ENCODE peak calls at places on chromosomes 13 and 19, in eight cellular contexts. X is SK-N-SH, Z is K562, K is stomach, O is breast epithelium, J is GM12892, Q is HCT116, M is GM23338. T is an unnamed sample.

GRCh38 chr19:343941-344624 is 513 bp downstream of the MIER2 start:
- DNase-seq in O (no peak), M (peak; percentile 47), Z (peak; percentile 93), X (peak; percentile 98), K (no peak), J (no peak), Q (no peak), T (peak; percentile 87)

GRCh38 chr13:75170321-75170720 is 311.6 kb downstream of the TBC1D4 start:
- DNase-seq in J (no peak), Q (no peak), M (no peak), K (no peak), Z (no peak), O (no peak), X (no peak), T (no peak)

GRCh38 chr13:97116754-97117153 is 105.4 kb upstream of the MBNL2 start:
- DNase-seq in O (no peak), Q (no peak), J (no peak), Z (no peak), X (no peak), M (peak; percentile 27), K (no peak), T (no peak)

GRCh38 chr19:4326215-4326836 is 12.3 kb downstream of the STAP2 start:
- DNase-seq in K (no peak), J (no peak), Z (no peak), M (no peak), O (no peak), X (peak; percentile 10), Q (no peak), T (no peak)

GRCh38 chr19:3683866-3684816 is 16.1 kb downstream of the PIP5K1C start:
- DNase-seq in K (no peak), X (no peak), Q (no peak), J (peak; percentile 70), Z (peak; percentile 85), M (no peak), O (no peak), T (no peak)

GRCh38 chr19:35468637-35469036 is 20.6 kb downstream of the FFAR2 start:
- DNase-seq in Q (peak; percentile 22), K (peak; percentile 70), X (peak; percentile 45), O (no peak), Z (no peak), M (peak; percentile 77), J (peak; percentile 59), T (no peak)

GRCh38 chr13:106173346-106173745 is 362.1 kb downstream of the EFNB2 start:
- DNase-seq in Z (no peak), J (no peak), K (no peak), X (no peak), M (no peak), Q (no peak), O (no peak), T (no peak)

GRCh38 chr19:15123900-15124299 is 16.7 kb downstream of the SYDE1 start:
- DNase-seq in K (peak; percentile 83), O (no peak), M (no peak), J (no peak), X (peak; percentile 76), Q (no peak), Z (no peak), T (no peak)

GRCh38 chr19:5891938-5892771 is 11.4 kb downstream of the NDUFA11 start:
- DNase-seq in X (peak; percentile 83), M (peak; percentile 66), Q (no peak), J (no peak), O (no peak), K (peak; percentile 33), Z (peak; percentile 65), T (peak; percentile 40)

GRCh38 chr13:44331446-44331845 is 42.2 kb upstream of the SERP2 start:
- DNase-seq in Q (no peak), M (no peak), Z (no peak), K (no peak), X (no peak), J (no peak), O (no peak), T (no peak)

GRCh38 chr13:46571189-46571901 is 18.4 kb downstream of the LRCH1 start:
- DNase-seq in X (no peak), K (no peak), M (no peak), Q (no peak), J (no peak), Z (no peak), O (no peak), T (no peak)

GRCh38 chr13:42075517-42075916 is 27.1 kb downstream of the DGKH start:
- DNase-seq in J (no peak), K (no peak), X (no peak), Z (no peak), M (no peak), Q (no peak), O (no peak), T (no peak)

GRCh38 chr19:19098084-19098702 is 34.4 kb downstream of the SLC25A42 start:
- DNase-seq in M (no peak), O (no peak), K (no peak), Z (no peak), Q (peak; percentile 49), J (no peak), X (no peak), T (no peak)

GRCh38 chr19:6667114-6667627 is 2.8 kb downstream of the TNFSF14 start:
- DNase-seq in M (no peak), K (no peak), Q (no peak), J (no peak), O (no peak), Z (peak; percentile 57), X (no peak), T (peak; percentile 64)

GRCh38 chr13:29143864-29144263 is 323.7 kb downstream of the MTUS2 start:
- DNase-seq in Z (no peak), O (no peak), M (no peak), X (no peak), K (no peak), Q (no peak), J (no peak), T (no peak)

GRCh38 chr19:16330368-16330801 is 5.8 kb downstream of the KLF2 start:
- DNase-seq in Z (peak; percentile 79), J (peak; percentile 54), Q (peak; percentile 88), X (no peak), O (no peak), K (peak; percentile 88), M (no peak), T (peak; percentile 88)

GRCh38 chr13:102394158-102395053 is 7.4 kb downstream of the FGF14 start:
- DNase-seq in X (peak; percentile 95), O (peak; percentile 73), Z (peak; percentile 72), Q (no peak), K (peak; percentile 90), M (peak; percentile 98), J (peak; percentile 80), T (peak; percentile 96)

GRCh38 chr19:30862876-30863275 is 486.4 kb downstream of the TSHZ3 start:
- DNase-seq in Q (no peak), X (no peak), Z (no peak), O (no peak), K (no peak), M (no peak), J (no peak), T (no peak)

GRCh38 chr13:51243832-51244231 is 21.6 kb downstream of the FAM124A start:
- DNase-seq in M (peak; percentile 97), Q (no peak), O (no peak), K (no peak), J (no peak), Z (no peak), X (no peak), T (no peak)

GRCh38 chr19:47716270-47716937 is 3.2 kb downstream of the EHD2 start:
- DNase-seq in Q (no peak), K (no peak), X (no peak), M (no peak), J (no peak), Z (no peak), O (no peak), T (no peak)
- TF ChIP-seq POLR2AphosphoS5 in Q (no peak), K (no peak), X (no peak), M (no peak), J (no peak), Z (no peak), O (no peak), T (no peak)

GRCh38 chr19:28445826-28446225 is 767.1 kb downstream of the UQCRFS1 start:
- DNase-seq in O (no peak), M (peak; percentile 54), Z (no peak), Q (no peak), X (no peak), J (no peak), K (no peak), T (no peak)
- TF ChIP-seq POLR2AphosphoS5 in O (no peak), M (no peak), Z (no peak), Q (no peak), X (no peak), J (no peak), K (no peak), T (no peak)

DNA sequence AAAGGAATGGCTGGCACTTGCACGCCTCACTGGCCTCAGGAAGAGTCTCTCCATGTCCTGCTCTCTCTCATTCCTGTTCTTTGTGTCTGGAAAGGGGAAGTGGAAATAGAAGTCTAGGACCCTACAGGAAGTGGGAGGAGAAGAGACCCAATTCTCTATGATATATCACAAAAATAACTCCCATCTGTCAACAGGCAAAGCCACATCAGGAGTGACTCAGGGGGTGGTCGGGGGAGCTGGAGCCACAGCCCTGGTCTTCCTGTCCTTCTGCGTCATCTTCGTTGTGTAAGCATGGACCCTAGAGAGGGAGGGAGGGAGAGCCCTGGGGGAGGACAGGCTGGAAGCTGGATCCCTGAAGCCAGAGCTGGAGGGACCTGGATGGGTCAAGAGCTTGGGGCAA is 3.0 kb downstream of the SIGLEC9 start:
- DNase-seq in O (no peak), K (no peak), X (no peak), J (no peak), Z (peak; percentile 32), Q (no peak), M (no peak), T (peak; percentile 69)
- TF ChIP-seq POLR2AphosphoS5 in O (no peak), K (peak; percentile 9), X (no peak), J (no peak), Z (no peak), Q (no peak), M (no peak), T (peak; percentile 52)

GRCh38 chr13:95643471-95643813 is 1.1 kb downstream of the DZIP1 start:
- DNase-seq in Z (no peak), M (peak; percentile 43), K (no peak), J (no peak), O (no peak), Q (no peak), X (peak; percentile 57), T (no peak)

GRCh38 chr13:95643814-95644598 is 500 bp downstream of the DZIP1 start:
- DNase-seq in M (peak; percentile 69), Q (no peak), J (no peak), Z (no peak), X (peak; percentile 80), K (no peak), O (no peak), T (peak; percentile 87)

GRCh38 chr13:95643009-95643408 is 1.5 kb downstream of the DZIP1 start:
- DNase-seq in X (peak; percentile 17), J (no peak), K (no peak), Z (no peak), Q (no peak), O (no peak), M (peak; percentile 17), T (no peak)

GRCh38 chr13:95641961-95642621 is 2.4 kb downstream of the DZIP1 start:
- DNase-seq in K (peak; percentile 54), O (no peak), J (no peak), Z (no peak), Q (no peak), X (peak; percentile 77), M (peak; percentile 87), T (peak; percentile 34)

DNA sequence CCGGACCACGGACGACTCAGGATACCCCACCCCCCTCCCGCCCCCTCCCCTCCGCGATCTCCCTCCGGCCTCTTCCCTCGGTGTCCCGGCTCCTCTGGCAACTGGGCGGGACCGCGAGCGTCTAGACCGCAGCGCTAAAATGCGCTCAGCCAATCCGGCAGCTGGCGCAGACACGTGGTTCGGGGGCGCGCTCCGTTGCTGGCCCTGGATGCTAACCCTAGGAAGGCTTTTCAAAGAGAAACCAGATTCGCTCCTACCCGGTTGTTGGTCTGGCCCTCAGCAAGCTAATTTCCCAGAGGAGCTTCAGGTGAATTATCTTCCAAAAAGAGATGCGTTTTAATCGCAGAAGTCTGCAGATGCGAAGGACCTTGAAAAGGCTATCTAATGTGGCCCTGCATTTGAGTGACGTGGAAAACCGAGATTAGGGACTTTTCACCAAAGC is at the start of gene DZIP1:
- DNase-seq in K (peak; percentile 41), O (peak; percentile 37), Z (no peak), M (peak; percentile 97), X (peak; percentile 90), J (no peak), Q (no peak), T (peak; percentile 92)
- TF ChIP-seq POLR2AphosphoS5 in K (no peak), O (peak; percentile 25), Z (no peak), M (peak; percentile 73), X (peak; percentile 58), J (no peak), Q (no peak), T (peak; percentile 50)